ENCODE peak calls at places on chromosome 16, in six cellular contexts. One of them, this sample, is unnamed.

GRCh38 chr16:68790130-68790761 is 53.1 kb upstream of the TANGO6 start:
- DNase-seq in neuronal stem cell: no peak
- DNase-seq in H1: no peak
- DNase-seq in mesenchymal stem cell: peak
- DNase-seq in trophoblast cell: peak
- DNase-seq in IMR-90: peak
- DNase-seq in this sample: no peak

GRCh38 chr16:1791256-1791942 is 2.1 kb downstream of the IGFALS start:
- DNase-seq in neuronal stem cell: no peak
- DNase-seq in H1: no peak
- DNase-seq in mesenchymal stem cell: no peak
- DNase-seq in trophoblast cell: no peak
- DNase-seq in IMR-90: no peak
- DNase-seq in this sample: peak

GRCh38 chr16:56953006-56953405 is 8.7 kb upstream of the CETP start:
- DNase-seq in neuronal stem cell: no peak
- DNase-seq in H1: no peak
- DNase-seq in mesenchymal stem cell: no peak
- DNase-seq in trophoblast cell: no peak
- DNase-seq in IMR-90: no peak
- DNase-seq in this sample: no peak

GRCh38 chr16:22938647-22939046 is 124.7 kb downstream of the HS3ST2 start:
- DNase-seq in neuronal stem cell: no peak
- DNase-seq in H1: no peak
- DNase-seq in mesenchymal stem cell: no peak
- DNase-seq in trophoblast cell: no peak
- DNase-seq in IMR-90: no peak
- DNase-seq in this sample: no peak

GRCh38 chr16:803751-804075 is 3.2 kb upstream of the GNG13 start:
- DNase-seq in neuronal stem cell: no peak
- DNase-seq in H1: no peak
- DNase-seq in mesenchymal stem cell: no peak
- DNase-seq in trophoblast cell: no peak
- DNase-seq in IMR-90: no peak
- DNase-seq in this sample: no peak

GRCh38 chr16:14564323-14564722 is 65.7 kb downstream of the PARN start:
- DNase-seq in neuronal stem cell: no peak
- DNase-seq in H1: no peak
- DNase-seq in mesenchymal stem cell: no peak
- DNase-seq in trophoblast cell: no peak
- DNase-seq in IMR-90: no peak
- DNase-seq in this sample: no peak

GRCh38 chr16:64773638-64774037 is 348.2 kb downstream of the CDH11 start:
- DNase-seq in neuronal stem cell: no peak
- DNase-seq in H1: no peak
- DNase-seq in mesenchymal stem cell: no peak
- DNase-seq in trophoblast cell: no peak
- DNase-seq in IMR-90: no peak
- DNase-seq in this sample: no peak

GRCh38 chr16:19389246-19389645 is 28.4 kb upstream of the TMC5 start:
- DNase-seq in neuronal stem cell: peak
- DNase-seq in H1: peak
- DNase-seq in mesenchymal stem cell: no peak
- DNase-seq in trophoblast cell: no peak
- DNase-seq in IMR-90: no peak
- DNase-seq in this sample: peak

GRCh38 chr16:84223456-84223855 is 16.4 kb downstream of the KCNG4 start:
- DNase-seq in neuronal stem cell: no peak
- DNase-seq in H1: no peak
- DNase-seq in mesenchymal stem cell: no peak
- DNase-seq in trophoblast cell: no peak
- DNase-seq in IMR-90: peak
- DNase-seq in this sample: no peak

GRCh38 chr16:68466174-68466573 is 17.9 kb upstream of the SMPD3 start:
- DNase-seq in neuronal stem cell: no peak
- DNase-seq in H1: no peak
- DNase-seq in mesenchymal stem cell: no peak
- DNase-seq in trophoblast cell: no peak
- DNase-seq in IMR-90: no peak
- DNase-seq in this sample: no peak

GRCh38 chr16:52963471-52963870 is 89.2 kb downstream of the CHD9NB start:
- DNase-seq in neuronal stem cell: no peak
- DNase-seq in H1: no peak
- DNase-seq in mesenchymal stem cell: no peak
- DNase-seq in trophoblast cell: no peak
- DNase-seq in IMR-90: no peak
- DNase-seq in this sample: no peak
- H3K14ac ChIP-seq in neuronal stem cell: no peak
- H3K14ac ChIP-seq in H1: no peak
- H3K14ac ChIP-seq in mesenchymal stem cell: no peak
- H3K14ac ChIP-seq in trophoblast cell: no peak
- H3K14ac ChIP-seq in IMR-90: no peak
- H3K14ac ChIP-seq in this sample: no peak

GRCh38 chr16:3946604-3947180 is 66.2 kb upstream of the CREBBP start:
- DNase-seq in neuronal stem cell: no peak
- DNase-seq in H1: no peak
- DNase-seq in mesenchymal stem cell: no peak
- DNase-seq in trophoblast cell: no peak
- DNase-seq in IMR-90: no peak
- DNase-seq in this sample: no peak
- H3K27ac ChIP-seq in neuronal stem cell: no peak
- H3K27ac ChIP-seq in H1: no peak
- H3K27ac ChIP-seq in mesenchymal stem cell: peak
- H3K27ac ChIP-seq in trophoblast cell: no peak
- H3K27ac ChIP-seq in IMR-90: peak
- H3K27ac ChIP-seq in this sample: no peak

DNA sequence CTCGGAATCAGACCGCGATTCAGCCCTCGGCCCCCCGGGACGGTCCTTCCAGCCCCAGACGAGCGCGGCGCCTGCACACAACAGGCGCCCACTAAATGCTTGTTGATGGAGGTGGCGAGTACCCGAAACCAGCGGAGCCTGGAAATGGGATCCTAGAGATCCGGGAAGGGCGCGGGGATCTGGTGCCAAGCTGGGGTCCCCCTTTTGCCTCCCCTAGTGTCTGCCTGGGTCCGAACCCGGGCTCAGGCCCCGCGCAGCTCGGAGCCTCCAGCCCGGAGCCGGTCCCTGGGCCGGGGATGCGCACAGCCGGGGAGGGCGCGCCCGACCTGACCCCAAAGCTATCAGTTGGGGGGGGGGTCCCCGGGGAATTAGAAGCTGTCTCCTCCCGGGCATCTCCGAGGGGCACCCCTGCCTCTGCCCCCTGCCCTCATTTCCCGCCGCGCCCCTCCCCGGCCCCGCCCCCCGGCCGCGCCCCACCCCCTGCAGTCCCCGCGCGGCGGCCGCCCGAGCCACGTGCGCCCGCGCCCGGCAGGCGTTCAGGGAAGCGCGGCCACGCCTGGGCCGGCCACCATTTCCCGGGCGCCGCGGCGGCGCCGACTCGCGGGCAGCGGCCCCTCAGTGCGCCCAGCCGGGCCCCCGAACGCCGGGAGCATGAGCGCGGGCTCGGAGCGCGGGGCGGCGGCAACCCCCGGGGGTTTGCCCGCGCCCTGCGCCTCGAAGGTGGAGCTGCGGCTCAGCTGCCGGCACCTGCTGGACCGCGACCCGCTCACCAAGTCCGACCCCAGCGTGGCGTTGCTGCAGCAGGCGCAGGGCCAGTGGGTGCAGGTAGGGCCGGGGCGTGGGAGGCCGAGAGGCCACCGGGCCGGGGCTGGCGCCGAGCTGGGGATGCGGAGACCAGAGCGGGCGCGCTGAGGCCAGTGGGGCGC is at the start of gene CPNE7:
- DNase-seq in neuronal stem cell: no peak
- DNase-seq in H1: peak
- DNase-seq in mesenchymal stem cell: no peak
- DNase-seq in trophoblast cell: no peak
- DNase-seq in IMR-90: no peak
- DNase-seq in this sample: no peak
- H3K4ac ChIP-seq in neuronal stem cell: no peak
- H3K4ac ChIP-seq in H1: peak
- H3K4ac ChIP-seq in mesenchymal stem cell: peak
- H3K4ac ChIP-seq in trophoblast cell: no peak
- H3K4ac ChIP-seq in IMR-90: peak
- H3K4ac ChIP-seq in this sample: no peak

DNA sequence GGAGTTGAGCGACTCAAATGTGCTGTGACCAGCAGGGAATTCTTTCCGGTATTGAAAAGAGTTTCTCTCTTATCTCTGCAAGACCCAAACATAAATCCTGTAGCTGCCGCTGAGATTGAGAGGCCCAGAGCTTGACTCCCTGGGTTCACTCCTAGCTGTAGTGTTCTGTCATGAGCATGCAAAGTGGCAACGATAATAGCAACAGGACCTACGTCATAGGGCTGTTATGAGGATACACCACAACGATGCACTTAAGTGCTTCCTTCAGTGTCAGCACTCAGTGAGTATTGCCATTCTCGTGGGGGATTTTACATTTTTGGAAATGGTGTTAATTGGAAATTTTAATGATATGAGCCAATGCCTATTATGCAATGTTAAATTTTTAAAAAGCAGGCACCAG is 199.8 kb downstream of the CYLD start:
- DNase-seq in neuronal stem cell: no peak
- DNase-seq in H1: no peak
- DNase-seq in mesenchymal stem cell: no peak
- DNase-seq in trophoblast cell: no peak
- DNase-seq in IMR-90: no peak
- DNase-seq in this sample: no peak
- H3K14ac ChIP-seq in neuronal stem cell: no peak
- H3K14ac ChIP-seq in H1: no peak
- H3K14ac ChIP-seq in mesenchymal stem cell: no peak
- H3K14ac ChIP-seq in trophoblast cell: no peak
- H3K14ac ChIP-seq in IMR-90: no peak
- H3K14ac ChIP-seq in this sample: no peak

GRCh38 chr16:24731722-24732419 is 2.4 kb downstream of the TNRC6A start:
- DNase-seq in neuronal stem cell: no peak
- DNase-seq in H1: no peak
- DNase-seq in mesenchymal stem cell: no peak
- DNase-seq in trophoblast cell: no peak
- DNase-seq in IMR-90: no peak
- DNase-seq in this sample: no peak
- H3K27ac ChIP-seq in neuronal stem cell: no peak
- H3K27ac ChIP-seq in H1: no peak
- H3K27ac ChIP-seq in mesenchymal stem cell: no peak
- H3K27ac ChIP-seq in trophoblast cell: no peak
- H3K27ac ChIP-seq in IMR-90: peak
- H3K27ac ChIP-seq in this sample: no peak

DNA sequence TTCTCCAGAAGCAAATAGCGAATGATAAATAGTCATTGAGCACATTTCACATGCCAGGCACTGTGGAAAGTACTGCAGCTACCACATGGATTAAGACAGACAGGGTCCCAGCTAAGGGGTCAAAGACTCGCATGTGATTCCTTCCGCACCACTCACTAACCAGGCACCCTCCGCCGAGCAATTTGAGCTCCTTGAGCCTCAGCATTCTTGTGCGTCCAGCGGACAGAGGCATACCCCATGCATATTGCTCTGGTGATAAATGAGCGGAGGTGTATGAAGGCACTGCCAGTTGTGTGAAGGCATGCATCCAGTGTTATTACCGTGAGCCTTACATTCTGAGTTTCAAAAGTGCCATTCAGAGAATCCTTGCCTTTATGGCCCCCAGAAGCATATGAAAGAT is 358.7 kb downstream of the HS3ST4 start:
- DNase-seq in neuronal stem cell: no peak
- DNase-seq in H1: no peak
- DNase-seq in mesenchymal stem cell: no peak
- DNase-seq in trophoblast cell: no peak
- DNase-seq in IMR-90: no peak
- DNase-seq in this sample: no peak
- H3K4ac ChIP-seq in neuronal stem cell: no peak
- H3K4ac ChIP-seq in H1: peak
- H3K4ac ChIP-seq in mesenchymal stem cell: no peak
- H3K4ac ChIP-seq in trophoblast cell: no peak
- H3K4ac ChIP-seq in IMR-90: no peak
- H3K4ac ChIP-seq in this sample: no peak

This sample was measured in H9.